ENCODE peak calls at places on chromosomes 6 and 20, in eight cellular contexts. O is K562; C is CD8-positive, alpha-beta T cell; Y is mammary epithelial cell; W is Calu3; X is OCI-LY7; F is WERI-Rb-1; P is A549. J is an unnamed sample.

GRCh38 chr6:128569737-128570438 is 49.5 kb upstream of the PTPRK start:
- DNase-seq in O (no peak), C (no peak), Y (peak), W (peak), X (no peak), F (no peak), P (peak), J (no peak)

GRCh38 chr6:134436281-134436815 is 118.4 kb upstream of the SGK1 start:
- DNase-seq in O (peak), C (peak), Y (peak), W (peak), X (peak), F (no peak), P (peak), J (peak)

GRCh38 chr6:169774347-169774746 is 22.9 kb downstream of the ERMARD start:
- DNase-seq in O (no peak), C (no peak), Y (no peak), W (no peak), X (peak), F (no peak), P (no peak), J (no peak)

GRCh38 chr6:4017847-4018193 is 61.1 kb downstream of the FAM217A start:
- DNase-seq in O (peak), C (no peak), Y (no peak), W (no peak), X (peak), F (peak), P (no peak), J (peak)

GRCh38 chr6:2353412-2354137 is 108.2 kb upstream of the GMDS start:
- DNase-seq in O (peak), C (peak), Y (peak), W (peak), X (peak), F (peak), P (peak), J (peak)

GRCh38 chr6:100216760-100217159 is 222.7 kb upstream of the MCHR2 start:
- DNase-seq in O (no peak), C (no peak), Y (no peak), W (no peak), X (no peak), F (no peak), P (no peak), J (no peak)

GRCh38 chr6:16271415-16271814 is 33.0 kb downstream of the GMPR start:
- DNase-seq in O (no peak), C (no peak), Y (no peak), W (no peak), X (no peak), F (no peak), P (no peak), J (no peak)

GRCh38 chr20:32823737-32824588 is 4.2 kb downstream of the MAPRE1 start:
- DNase-seq in O (no peak), C (no peak), Y (no peak), W (no peak), X (no peak), F (no peak), P (no peak), J (no peak)

GRCh38 chr6:108806669-108807068 is 41.6 kb upstream of the ARMC2 start:
- DNase-seq in O (no peak), C (no peak), Y (no peak), W (no peak), X (no peak), F (no peak), P (no peak), J (no peak)

GRCh38 chr6:122564230-122564629 is 46.0 kb upstream of the PKIB start:
- DNase-seq in O (no peak), C (no peak), Y (no peak), W (no peak), X (no peak), F (no peak), P (no peak), J (no peak)

GRCh38 chr6:99346595-99346994 is 2.9 kb downstream of the FAXC start:
- DNase-seq in O (no peak), C (no peak), Y (no peak), W (no peak), X (no peak), F (no peak), P (no peak), J (no peak)

GRCh38 chr6:6790891-6791290 is 202.4 kb downstream of the LY86 start:
- DNase-seq in O (no peak), C (no peak), Y (peak), W (no peak), X (no peak), F (no peak), P (no peak), J (no peak)

GRCh38 chr6:56959938-56960337 is 5.0 kb downstream of the BEND6 start:
- DNase-seq in O (no peak), C (no peak), Y (peak), W (no peak), X (no peak), F (no peak), P (no peak), J (no peak)

GRCh38 chr20:4592316-4593148 is 129.2 kb upstream of the PRND start:
- DNase-seq in O (peak), C (peak), Y (peak), W (peak), X (no peak), F (peak), P (peak), J (peak)

GRCh38 chr20:1364106-1364505 is 28.7 kb downstream of the FKBP1A start:
- DNase-seq in O (no peak), C (no peak), Y (no peak), W (no peak), X (no peak), F (no peak), P (no peak), J (no peak)

GRCh38 chr6:144718431-144718830 is 433.3 kb downstream of the UTRN start:
- DNase-seq in O (no peak), C (no peak), Y (peak), W (no peak), X (no peak), F (no peak), P (no peak), J (no peak)

GRCh38 chr6:139979021-139979721 is 604.7 kb upstream of the CITED2 start:
- DNase-seq in O (no peak), C (no peak), Y (no peak), W (no peak), X (no peak), F (no peak), P (no peak), J (no peak)

GRCh38 chr20:29079769-29080690 is 2177.4 kb upstream of the DEFB115 start:
- DNase-seq in O (peak), C (peak), Y (no peak), W (no peak), X (no peak), F (peak), P (peak), J (no peak)

GRCh38 chr6:107083047-107083768 is 32.1 kb downstream of the BEND3 start:
- DNase-seq in O (no peak), C (no peak), Y (no peak), W (no peak), X (no peak), F (no peak), P (no peak), J (no peak)

GRCh38 chr20:21159658-21160380 is 33.9 kb downstream of the KIZ start:
- DNase-seq in O (peak), C (no peak), Y (no peak), W (no peak), X (peak), F (no peak), P (no peak), J (no peak)

GRCh38 chr20:37915434-37915787 is 12.5 kb downstream of the VSTM2L start:
- DNase-seq in O (no peak), C (no peak), Y (no peak), W (no peak), X (no peak), F (no peak), P (no peak), J (no peak)

GRCh38 chr20:37915800-37916570 is 13.1 kb downstream of the VSTM2L start:
- DNase-seq in O (no peak), C (no peak), Y (no peak), W (no peak), X (no peak), F (no peak), P (no peak), J (no peak)

GRCh38 chr20:37914367-37914671 is 11.4 kb downstream of the VSTM2L start:
- DNase-seq in O (no peak), C (no peak), Y (no peak), W (no peak), X (no peak), F (no peak), P (no peak), J (no peak)

GRCh38 chr20:37913563-37914366 is 10.8 kb downstream of the VSTM2L start:
- DNase-seq in O (no peak), C (no peak), Y (no peak), W (no peak), X (no peak), F (no peak), P (no peak), J (no peak)

DNA sequence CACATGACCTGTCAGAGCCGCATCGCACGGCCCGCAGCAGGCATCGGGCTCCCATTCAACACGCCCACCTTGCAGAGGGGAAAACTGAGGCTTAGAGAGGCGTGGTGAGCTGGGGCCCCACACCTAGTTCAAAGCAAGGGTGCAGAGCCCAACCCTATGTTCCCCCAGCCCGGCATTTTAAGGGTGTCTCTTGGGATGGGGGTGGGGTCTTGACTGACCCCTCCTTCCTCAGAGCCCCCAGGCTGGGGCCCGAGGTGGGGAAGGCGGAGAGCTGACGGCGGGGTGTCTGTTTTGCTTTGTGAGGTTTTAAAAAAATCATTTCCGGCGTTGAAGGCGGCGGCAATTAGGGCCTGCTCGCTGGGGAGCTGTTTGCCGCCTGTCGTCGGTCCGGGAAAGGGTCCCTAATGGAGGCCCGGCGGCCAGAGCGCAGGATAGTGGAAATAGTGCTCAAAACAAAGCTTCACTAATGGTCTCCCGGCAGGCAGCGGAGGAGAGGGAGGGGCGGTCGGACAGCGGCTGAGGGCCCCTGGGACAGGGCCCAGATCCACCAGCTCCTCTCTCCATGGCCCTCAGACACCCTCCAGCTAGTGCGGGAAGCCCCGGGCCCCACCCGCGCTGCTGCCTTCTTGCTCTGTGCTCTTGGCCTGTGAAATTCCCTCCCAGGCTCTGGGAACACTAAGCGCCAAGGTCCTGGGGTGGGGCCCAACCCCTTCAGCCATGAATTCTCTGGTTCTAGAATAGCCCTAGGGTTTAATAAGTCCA is 11.9 kb downstream of the VSTM2L start:
- DNase-seq in O (no peak), C (peak), Y (no peak), W (no peak), X (peak), F (no peak), P (no peak), J (no peak)
- TF ChIP-seq CTCF in O (no peak), C (no peak), Y (no peak), W (no peak), X (no peak), F (no peak), P (no peak), J (no peak)

GRCh38 chr20:62274332-62275262 is 28.2 kb upstream of the ADRM1 start:
- DNase-seq in O (peak), C (no peak), Y (no peak), W (no peak), X (no peak), F (no peak), P (no peak), J (no peak)
- TF ChIP-seq CTCF in O (no peak), C (no peak), Y (no peak), W (no peak), X (no peak), F (no peak), P (no peak), J (no peak)

DNA sequence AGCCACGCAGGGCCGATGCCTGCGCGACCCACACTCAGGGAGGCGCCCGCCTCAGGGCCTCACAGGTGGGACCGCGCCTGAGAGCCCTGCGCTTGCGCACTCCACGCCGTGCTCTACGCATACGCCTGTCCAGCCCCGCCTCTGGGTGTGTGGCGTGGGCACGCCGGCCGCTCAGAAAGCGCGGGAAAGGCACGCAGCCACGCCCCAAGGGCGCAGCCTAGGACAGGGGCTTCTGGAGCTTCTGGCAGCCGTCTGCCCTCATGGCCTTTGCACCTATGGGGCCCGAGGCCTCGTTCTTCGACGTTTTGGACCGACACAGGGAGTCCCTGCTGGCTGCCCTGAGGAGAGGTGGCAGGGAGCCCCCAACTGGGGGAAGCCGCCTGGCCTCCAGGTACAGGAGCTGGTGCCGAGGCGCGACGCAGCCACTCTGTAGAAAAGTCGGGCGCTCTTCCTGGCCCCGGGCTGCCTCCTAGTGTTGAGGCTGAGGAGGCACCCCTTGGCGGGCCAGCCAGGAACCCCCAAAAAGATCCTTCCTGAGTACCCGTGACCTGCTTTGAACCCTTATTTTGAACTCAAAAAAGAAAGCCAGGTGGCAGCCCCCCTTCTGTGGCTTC is at the start of gene SPO11:
- DNase-seq in O (peak), C (no peak), Y (no peak), W (no peak), X (peak), F (peak), P (no peak), J (no peak)
- TF ChIP-seq CTCF in O (peak), C (no peak), Y (peak), W (no peak), X (peak), F (peak), P (no peak), J (peak)

GRCh38 chr6:45184937-45185336 is 143.2 kb upstream of the RUNX2 start:
- DNase-seq in O (peak), C (no peak), Y (no peak), W (no peak), X (no peak), F (peak), P (no peak), J (no peak)
- TF ChIP-seq CTCF in O (no peak), C (no peak), Y (no peak), W (no peak), X (no peak), F (no peak), P (no peak), J (no peak)

GRCh38 chr20:35771689-35772562 is at the start of gene PHF20:
- DNase-seq in O (peak), C (peak), Y (peak), W (peak), X (peak), F (peak), P (peak), J (peak)
- TF ChIP-seq CTCF in O (no peak), C (no peak), Y (no peak), W (no peak), X (no peak), F (no peak), P (no peak), J (no peak)

GRCh38 chr20:35167787-35168186 is 4.1 kb upstream of the PROCR start:
- DNase-seq in O (no peak), C (no peak), Y (no peak), W (no peak), X (no peak), F (no peak), P (no peak), J (no peak)
- TF ChIP-seq CTCF in O (no peak), C (no peak), Y (no peak), W (no peak), X (no peak), F (no peak), P (no peak), J (no peak)

DNA sequence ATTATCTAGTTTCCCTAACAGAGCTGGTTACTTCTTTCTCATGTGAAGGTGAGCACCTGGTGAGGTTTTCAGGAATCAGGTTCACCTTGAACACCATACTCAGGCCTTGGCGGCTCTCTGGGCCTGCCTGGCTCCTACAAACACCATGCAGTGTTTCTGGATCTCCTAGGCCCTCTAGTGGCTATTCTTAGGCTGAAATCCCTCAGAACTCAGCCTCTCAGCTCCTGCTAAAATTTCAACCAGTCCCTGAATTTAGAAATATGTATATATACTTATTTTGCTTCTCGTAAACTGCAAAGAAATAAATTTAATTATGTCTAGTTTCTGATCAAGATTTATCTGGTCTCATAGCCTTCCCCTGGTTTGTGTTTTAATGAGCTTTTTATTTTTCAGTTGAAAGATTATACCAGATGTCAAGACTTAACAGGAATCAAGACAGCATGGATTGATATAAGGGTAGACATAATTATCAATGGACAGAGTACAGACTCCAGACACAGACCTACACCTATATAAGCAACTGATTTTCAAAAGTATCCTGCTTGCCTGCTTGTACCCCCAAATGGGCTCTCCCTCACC is 55.9 kb downstream of the ANKEF1 start:
- DNase-seq in O (peak), C (no peak), Y (peak), W (peak), X (peak), F (peak), P (peak), J (peak)
- TF ChIP-seq CTCF in O (peak), C (peak), Y (peak), W (peak), X (peak), F (peak), P (peak), J (peak)

GRCh38 chr6:45991189-45991588 is 24.5 kb downstream of the CLIC5 start:
- DNase-seq in O (no peak), C (no peak), Y (no peak), W (no peak), X (no peak), F (peak), P (no peak), J (no peak)
- TF ChIP-seq CTCF in O (no peak), C (no peak), Y (peak), W (no peak), X (peak), F (peak), P (no peak), J (no peak)

GRCh38 chr20:56249244-56249955 is 868 bp downstream of the MC3R start:
- DNase-seq in O (peak), C (no peak), Y (no peak), W (peak), X (peak), F (peak), P (peak), J (peak)
- TF ChIP-seq CTCF in O (peak), C (no peak), Y (peak), W (no peak), X (peak), F (peak), P (peak), J (peak)

J was measured in GM10248.